ENCODE peak calls at places on chromosomes 2 and 18, in five cellular contexts. Q, Y, T, V and C are unnamed samples.

GRCh38 chr2:33497177-33497787 is 20.8 kb downstream of the RASGRP3 start:
- DNase-seq in T (no peak), Q (no peak), V (no peak), Y (no peak), C (no peak)

GRCh38 chr2:150480971-150481830 is 6.3 kb downstream of the RND3 start:
- DNase-seq in Y (no peak), V (no peak), T (no peak), Q (no peak), C (no peak)

GRCh38 chr18:70423120-70423519 is 134.3 kb downstream of the SOCS6 start:
- DNase-seq in T (no peak), V (no peak), Y (no peak), Q (no peak), C (no peak)

GRCh38 chr18:245282-245847 is 22.5 kb downstream of the THOC1 start:
- DNase-seq in V (no peak), T (no peak), Y (no peak), Q (no peak), C (no peak)

GRCh38 chr18:24398515-24398914 is 891 bp upstream of the OSBPL1A start:
- DNase-seq in Q (no peak), Y (peak; percentile 7), T (no peak), V (peak; percentile 52), C (no peak)

GRCh38 chr2:230925443-230925878 is 419 bp upstream of the GPR55 start:
- DNase-seq in Y (no peak), V (no peak), Q (no peak), T (no peak), C (peak; percentile 22)

GRCh38 chr2:43070039-43070438 is 156.4 kb downstream of the ZFP36L2 start:
- DNase-seq in Y (peak; percentile 73), Q (no peak), V (no peak), T (no peak), C (no peak)

GRCh38 chr2:72148391-72148974 is 821 bp upstream of the CYP26B1 start:
- DNase-seq in Y (no peak), T (peak; percentile 81), V (no peak), Q (peak; percentile 47), C (no peak)

GRCh38 chr18:49243391-49243790 is 217.1 kb downstream of the DYM start:
- DNase-seq in Q (no peak), T (no peak), V (no peak), Y (no peak), C (no peak)

GRCh38 chr18:49664086-49664890 is 102.4 kb downstream of the LIPG start:
- DNase-seq in T (no peak), V (no peak), Q (peak; percentile 13), Y (no peak), C (no peak)

GRCh38 chr2:129716781-129717559 is 262.5 kb upstream of the RAB6C start:
- DNase-seq in V (no peak), Q (no peak), Y (no peak), T (no peak), C (no peak)

GRCh38 chr18:37330173-37330572 is 235.4 kb downstream of the CELF4 start:
- DNase-seq in Q (no peak), V (no peak), T (no peak), Y (no peak), C (no peak)

GRCh38 chr2:239575931-239576445 is 175.2 kb upstream of the HDAC4 start:
- DNase-seq in T (no peak), V (no peak), Q (no peak), Y (no peak), C (no peak)

GRCh38 chr2:216634317-216635148 is 1.3 kb downstream of the IGFBP2 start:
- DNase-seq in Q (no peak), T (no peak), Y (no peak), V (peak; percentile 33), C (no peak)

GRCh38 chr2:27095745-27096651 is 9.4 kb downstream of the KHK start:
- DNase-seq in T (no peak), Q (peak; percentile 72), Y (peak; percentile 49), V (peak; percentile 44), C (peak; percentile 71)

GRCh38 chr2:201781583-201782051 is 884 bp upstream of the ALS2 start:
- DNase-seq in Q (no peak), Y (no peak), T (no peak), V (no peak), C (no peak)

GRCh38 chr2:140465301-140465700 is 1665.5 kb downstream of the LRP1B start:
- DNase-seq in Q (no peak), V (no peak), T (no peak), Y (no peak), C (no peak)

GRCh38 chr2:60519259-60519863 is 34.1 kb downstream of the BCL11A start:
- DNase-seq in Q (no peak), T (no peak), V (peak; percentile 55), Y (no peak), C (no peak)

GRCh38 chr18:2572144-2572682 is 856 bp downstream of the NDC80 start:
- DNase-seq in Y (no peak), T (no peak), Q (no peak), V (no peak), C (no peak)

GRCh38 chr2:152369176-152369860 is 34.3 kb downstream of the FMNL2 start:
- DNase-seq in V (peak; percentile 89), T (no peak), Q (no peak), Y (no peak), C (no peak)

GRCh38 chr2:233084488-233084887 is 24.3 kb downstream of the INPP5D start:
- DNase-seq in Y (no peak), V (no peak), Q (no peak), T (no peak), C (no peak)

GRCh38 chr18:37435996-37436395 is 129.6 kb downstream of the CELF4 start:
- DNase-seq in V (no peak), Y (no peak), T (no peak), Q (no peak), C (no peak)

GRCh38 chr2:170238776-170239175 is 60.8 kb downstream of the MYO3B start:
- DNase-seq in Y (no peak), T (no peak), Q (no peak), V (no peak), C (no peak)